ENCODE peak calls at places on chromosome 10, in six cellular contexts. H is upper lobe of left lung, O is prostate gland, F is transverse colon, S is spleen, J is sigmoid colon. E is an unnamed sample.

GRCh38 chr10:20303453-20304152 is 487.4 kb downstream of the PLXDC2 start:
- DNase-seq in F (no peak), S (no peak), O (no peak), J (no peak), H (no peak), E (no peak)

GRCh38 chr10:22760025-22760424 is 45.6 kb upstream of the PIP4K2A start:
- DNase-seq in O (no peak), J (no peak), S (no peak), H (no peak), F (no peak), E (no peak)

GRCh38 chr10:10092581-10092980 is 925.1 kb upstream of the CELF2 start:
- DNase-seq in J (no peak), F (no peak), S (peak; percentile 56), O (no peak), H (peak; percentile 32), E (no peak)

GRCh38 chr10:94205370-94205930 is 157.3 kb downstream of the NOC3L start:
- DNase-seq in O (no peak), J (no peak), S (no peak), F (peak; percentile 12), H (no peak), E (no peak)

GRCh38 chr10:49080965-49081364 is 34.4 kb downstream of the VSTM4 start:
- DNase-seq in J (no peak), S (no peak), F (no peak), O (no peak), H (no peak), E (no peak)

GRCh38 chr10:112115781-112116385 is 67.7 kb downstream of the GPAM start:
- DNase-seq in S (no peak), F (peak; percentile 25), H (no peak), O (no peak), J (no peak), E (no peak)

GRCh38 chr10:52682766-52683165 is 89.8 kb downstream of the MBL2 start:
- DNase-seq in S (no peak), F (no peak), H (no peak), O (peak; percentile 14), J (no peak), E (no peak)

GRCh38 chr10:85213493-85213892 is 885.1 kb downstream of the CCSER2 start:
- DNase-seq in O (no peak), S (no peak), F (no peak), H (no peak), J (no peak), E (no peak)

GRCh38 chr10:5811387-5811821 is 1.8 kb downstream of the GDI2 start:
- DNase-seq in O (no peak), S (no peak), J (no peak), F (no peak), H (no peak), E (no peak)

GRCh38 chr10:11604742-11605650 is 6.5 kb downstream of the USP6NL start:
- DNase-seq in F (no peak), J (no peak), S (no peak), H (no peak), O (no peak), E (no peak)

GRCh38 chr10:79412516-79412915 is 32.9 kb downstream of the ZCCHC24 start:
- DNase-seq in F (no peak), O (no peak), J (peak; percentile 48), S (peak; percentile 41), H (no peak), E (no peak)

GRCh38 chr10:10826125-10826524 is 191.5 kb upstream of the CELF2 start:
- DNase-seq in J (no peak), S (no peak), O (no peak), F (no peak), H (no peak), E (no peak)

GRCh38 chr10:18222870-18223269 is 82.6 kb downstream of the CACNB2 start:
- DNase-seq in F (no peak), S (no peak), H (no peak), J (no peak), O (no peak), E (no peak)

GRCh38 chr10:61987951-61988379 is 86.5 kb downstream of the ARID5B start:
- DNase-seq in F (no peak), J (no peak), S (no peak), H (no peak), O (no peak), E (no peak)

GRCh38 chr10:68124718-68125117 is 15.4 kb downstream of the MYPN start:
- DNase-seq in O (no peak), H (no peak), J (no peak), S (no peak), F (no peak), E (no peak)

GRCh38 chr10:68118657-68119056 is 9.4 kb downstream of the MYPN start:
- DNase-seq in H (no peak), S (no peak), F (no peak), J (no peak), O (no peak), E (no peak)

GRCh38 chr10:68125770-68126169 is 16.5 kb downstream of the MYPN start:
- DNase-seq in S (no peak), H (no peak), J (no peak), F (no peak), O (no peak), E (no peak)

GRCh38 chr10:68121862-68122261 is 12.6 kb downstream of the MYPN start:
- DNase-seq in O (no peak), J (no peak), S (no peak), H (peak; percentile 6), F (no peak), E (no peak)

GRCh38 chr10:68121020-68121743 is 11.9 kb downstream of the MYPN start:
- DNase-seq in F (no peak), S (no peak), H (no peak), J (no peak), O (no peak), E (no peak)
- H3K27ac ChIP-seq in F (no peak overlapping the region), S (no peak overlapping the region), H (no peak overlapping the region), J (peak overlapping the region; percentile 45), O (no peak overlapping the region), E (no peak overlapping the region)

DNA sequence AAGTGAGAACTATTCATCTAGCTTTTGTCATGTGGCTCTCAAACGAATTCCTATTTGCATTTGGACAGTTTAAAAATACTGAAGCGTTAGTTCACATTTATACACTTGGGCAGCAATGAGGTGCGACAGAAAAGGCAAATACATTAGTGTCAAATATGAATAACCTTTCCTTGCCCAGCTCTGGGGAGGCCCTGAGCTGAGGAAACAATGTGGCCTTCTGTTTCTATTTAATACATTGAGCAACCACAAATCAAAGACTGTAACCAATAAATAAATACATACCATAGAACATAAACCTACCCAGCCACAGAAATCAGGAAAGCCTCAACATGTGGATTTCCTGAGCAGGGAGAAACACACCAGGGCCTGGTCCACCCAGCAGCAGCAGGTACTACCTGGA is 585.2 kb downstream of the PARD3 start:
- DNase-seq in J (no peak), S (no peak), O (no peak), H (no peak), F (no peak), E (no peak)
- TF ChIP-seq POLR2AphosphoS5 in J (no peak), S (no peak), O (no peak), H (no peak), F (no peak), E (no peak)

DNA sequence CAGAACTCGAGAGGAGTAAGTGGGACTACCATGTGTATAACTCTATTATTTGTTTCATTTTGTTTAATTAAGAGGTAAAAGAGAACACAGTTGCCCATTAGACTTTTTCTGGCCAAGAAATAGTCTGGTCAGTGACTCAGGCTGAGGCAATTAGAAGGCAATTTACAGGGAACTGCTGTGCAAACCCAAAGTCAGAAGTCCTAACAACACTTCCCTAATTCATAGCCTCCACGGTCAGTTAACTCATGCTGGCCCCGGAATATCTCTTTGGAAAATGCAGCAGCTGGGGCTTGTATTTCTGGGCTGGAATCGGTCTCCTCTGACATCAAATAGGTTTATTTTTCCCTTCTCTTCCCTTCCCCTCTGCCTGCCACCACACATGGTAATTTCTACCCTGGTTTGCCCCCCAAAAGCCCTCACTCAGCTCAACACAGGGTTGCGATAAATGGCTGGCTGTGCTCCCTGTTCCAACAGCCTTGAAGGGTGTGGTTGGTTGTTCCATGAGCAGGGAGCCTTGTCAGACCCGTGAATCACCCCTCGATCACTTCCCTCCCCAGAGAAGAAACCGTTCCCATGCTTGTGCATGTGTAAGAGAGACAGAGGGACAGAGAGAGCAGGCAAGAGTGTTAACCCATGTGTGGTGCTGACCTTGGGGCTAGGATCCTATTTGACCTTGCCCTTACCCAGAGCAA is 5.3 kb downstream of the SH3PXD2A start:
- DNase-seq in J (peak; percentile 80), S (no peak), F (no peak), H (no peak), O (no peak), E (no peak)
- TF ChIP-seq POLR2A in J (no peak), S (no peak), F (no peak), H (no peak), O (no peak), E (no peak)

GRCh38 chr10:21707498-21707897 is 173.5 kb downstream of the MLLT10 start:
- DNase-seq in F (no peak), J (no peak), S (no peak), H (no peak), O (no peak), E (no peak)
- H3K27ac ChIP-seq in F (no peak overlapping the region), J (no peak overlapping the region), S (no peak overlapping the region), H (no peak overlapping the region), O (no peak overlapping the region), E (no peak overlapping the region)

DNA sequence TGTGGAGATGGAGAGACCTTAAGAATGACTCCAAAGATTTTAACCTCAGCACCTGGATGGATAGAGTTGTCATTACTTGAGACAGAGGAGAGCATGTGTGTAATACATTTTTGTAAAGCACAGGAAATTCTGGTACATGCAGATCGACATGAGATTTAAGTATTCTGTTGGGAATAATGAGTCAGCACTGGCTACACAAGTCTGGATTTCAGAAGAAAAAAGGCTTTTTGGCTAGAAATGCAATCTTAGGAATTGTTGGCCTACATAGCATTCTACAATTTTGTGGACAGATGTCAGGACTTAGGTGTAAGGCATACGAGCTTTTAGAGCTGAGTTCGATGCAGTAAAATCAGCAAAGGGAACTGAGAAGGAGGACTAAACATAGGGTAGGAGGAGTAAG is 24.1 kb upstream of the ANKRD30A start:
- DNase-seq in S (no peak), O (no peak), F (no peak), H (no peak), J (no peak), E (no peak)
- TF ChIP-seq POLR2AphosphoS5 in S (no peak), O (no peak), F (no peak), H (no peak), J (no peak), E (no peak)